ENCODE peak calls at places on chromosomes 5 and 9, in five cellular contexts. O is activated CD8-positive, alpha-beta memory T cell treated with anti-CD3 and anti-CD28 coated beads, Interleukin-2, amount 50 U/mL, for 4 hours; Z is HAP-1; X is neural crest cell; H is GM20000. N is an unnamed sample.

GRCh38 chr5:180811623-180812119 is 9.1 kb upstream of the MGAT1 start:
- DNase-seq in O (peak), Z (no peak), X (no peak), H (no peak), N (no peak)

GRCh38 chr5:173499471-173500212 is 116.8 kb downstream of the BOD1 start:
- DNase-seq in O (no peak), Z (no peak), X (no peak), H (no peak), N (no peak)

GRCh38 chr5:34626751-34627150 is 29.4 kb upstream of the RAI14 start:
- DNase-seq in O (no peak), Z (no peak), X (no peak), H (no peak), N (no peak)

GRCh38 chr9:76701441-76702031 is 62.7 kb upstream of the PCA3 start:
- DNase-seq in O (no peak), Z (peak), X (no peak), H (no peak), N (no peak)

GRCh38 chr5:127970081-127970480 is 113.5 kb upstream of the SLC12A2 start:
- DNase-seq in O (no peak), Z (no peak), X (no peak), H (no peak), N (no peak)

GRCh38 chr5:180605554-180606214 is 14.4 kb upstream of the SCGB3A1 start:
- DNase-seq in O (peak), Z (peak), X (peak), H (peak), N (no peak)

GRCh38 chr9:116355153-116355827 is 201.7 kb downstream of the PAPPA start:
- DNase-seq in O (no peak), Z (no peak), X (no peak), H (no peak), N (no peak)

GRCh38 chr9:3758816-3759576 is 233.2 kb upstream of the RFX3 start:
- DNase-seq in O (no peak), Z (no peak), X (no peak), H (no peak), N (no peak)

GRCh38 chr5:168818586-168818985 is 239.4 kb upstream of the PANK3 start:
- DNase-seq in O (no peak), Z (no peak), X (no peak), H (no peak), N (no peak)

GRCh38 chr5:132500931-132501628 is 10.5 kb upstream of the IRF1 start:
- DNase-seq in O (peak), Z (peak), X (peak), H (peak), N (peak)

GRCh38 chr5:154269414-154269813 is 78.9 kb downstream of the GALNT10 start:
- DNase-seq in O (no peak), Z (no peak), X (no peak), H (no peak), N (no peak)

GRCh38 chr9:128222026-128222425 is 18.8 kb downstream of the DNM1 start:
- DNase-seq in O (no peak), Z (no peak), X (no peak), H (no peak), N (no peak)

GRCh38 chr5:68424799-68425537 is 209.4 kb downstream of the PIK3R1 start:
- DNase-seq in O (no peak), Z (no peak), X (no peak), H (peak), N (no peak)

GRCh38 chr5:154352960-154353548 is 92.7 kb upstream of the SAP30L start:
- DNase-seq in O (no peak), Z (no peak), X (no peak), H (no peak), N (no peak)